ENCODE peak calls at places on chromosomes 11 and 22, in five cellular contexts. D, X, Y, R and A are unnamed samples.

GRCh38 chr11:65710424-65710823 is 1.6 kb upstream of the KAT5 start:
- DNase-seq in X (no peak), Y (no peak), R (no peak), D (no peak), A (no peak)

GRCh38 chr11:36155770-36156485 is 133.3 kb downstream of the COMMD9 start:
- DNase-seq in R (no peak), X (no peak), Y (no peak), D (no peak), A (no peak)

GRCh38 chr22:44085743-44086741 is 61.9 kb downstream of the PARVB start:
- DNase-seq in D (peak; percentile 37), X (peak; percentile 68), Y (no peak), R (peak; percentile 56), A (no peak)

GRCh38 chr11:93577291-93577690 is 34.1 kb upstream of the SMCO4 start:
- DNase-seq in R (no peak), D (no peak), X (no peak), Y (no peak), A (peak; percentile 90)

GRCh38 chr11:73168925-73169579 is 26.9 kb upstream of the FCHSD2 start:
- DNase-seq in Y (no peak), X (no peak), R (no peak), D (no peak), A (no peak)

GRCh38 chr22:47386812-47387510 is 624.5 kb downstream of the TBC1D22A start:
- DNase-seq in D (no peak), X (no peak), Y (peak; percentile 27), R (no peak), A (no peak)

GRCh38 chr11:123588863-123589262 is 65.6 kb downstream of the SCN3B start:
- DNase-seq in Y (no peak), D (no peak), X (no peak), R (no peak), A (no peak)

GRCh38 chr22:22322792-22323191 is 78.2 kb downstream of the VPREB1 start:
- DNase-seq in D (no peak), Y (no peak), X (no peak), R (no peak), A (no peak)

GRCh38 chr11:64234840-64235379 is 526 bp downstream of the VEGFB start:
- DNase-seq in Y (no peak), R (no peak), X (no peak), D (no peak), A (no peak)

GRCh38 chr11:20131744-20132666 is 28.3 kb downstream of the DBX1 start:
- DNase-seq in R (no peak), Y (no peak), X (peak; percentile 64), D (peak; percentile 30), A (no peak)

GRCh38 chr22:44707178-44707577 is 5.2 kb downstream of the PRR5 start:
- DNase-seq in X (no peak), R (no peak), D (no peak), Y (no peak), A (no peak)

GRCh38 chr22:39123811-39124668 is 27.0 kb downstream of the APOBEC3H start:
- DNase-seq in R (no peak), D (no peak), X (peak; percentile 25), Y (no peak), A (no peak)

GRCh38 chr11:20388096-20389055 is 860 bp downstream of the PRMT3 start:
- DNase-seq in R (no peak), X (peak; percentile 23), Y (no peak), D (no peak), A (no peak)

GRCh38 chr22:38505595-38506117 is 455 bp downstream of the DDX17 start:
- DNase-seq in Y (peak; percentile 70), D (peak; percentile 46), X (peak; percentile 65), R (no peak), A (no peak)

GRCh38 chr11:21933095-21933494 is 259.8 kb upstream of the ANO5 start:
- DNase-seq in Y (no peak), X (no peak), R (no peak), D (no peak), A (no peak)

GRCh38 chr22:50691521-50691920 is 18.9 kb downstream of the SHANK3 start:
- DNase-seq in R (no peak), X (no peak), D (no peak), Y (no peak), A (peak; percentile 8)
- TF ChIP-seq CTCF in R (peak; percentile 53), X (peak; percentile 62), D (peak; percentile 45), Y (peak; percentile 57), A (peak; percentile 63)

GRCh38 chr22:19713228-19713627 is 1.1 kb upstream of the SEPTIN5 start:
- DNase-seq in R (no peak), Y (no peak), D (no peak), X (no peak), A (no peak)
- TF ChIP-seq CTCF in R (no peak), Y (no peak), D (no peak), X (no peak), A (no peak)

GRCh38 chr11:102061276-102061675 is 14.0 kb downstream of the CFAP300 start:
- DNase-seq in D (no peak), X (no peak), R (no peak), Y (no peak), A (no peak)

GRCh38 chr11:102064316-102064715 is 17.1 kb downstream of the CFAP300 start:
- DNase-seq in Y (no peak), R (no peak), X (no peak), D (no peak), A (no peak)

DNA sequence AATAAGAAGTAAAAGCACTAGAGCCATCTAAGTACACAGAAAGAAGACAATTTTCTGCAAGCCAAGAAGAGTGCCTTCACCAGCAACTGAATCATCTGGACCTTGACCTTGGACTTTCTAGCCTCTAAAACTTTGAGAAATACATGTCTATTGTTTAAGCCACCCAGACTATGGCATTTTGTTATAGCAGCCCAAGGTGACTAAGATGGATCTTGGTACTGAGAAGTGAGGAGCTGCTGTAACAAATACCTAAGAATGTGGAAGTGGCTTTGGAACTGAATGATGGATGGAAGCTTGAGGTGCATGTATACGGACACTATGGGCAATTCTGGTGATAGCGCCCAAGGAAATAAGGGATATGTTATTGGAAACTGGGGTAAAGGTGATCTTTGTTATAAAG is 14.9 kb downstream of the CFAP300 start:
- DNase-seq in X (no peak), R (no peak), D (no peak), Y (no peak), A (no peak)
- TF ChIP-seq CTCF in X (no peak), R (no peak), D (no peak), Y (no peak), A (no peak)

GRCh38 chr11:117932987-117933386 is 3.8 kb upstream of the TMPRSS13 start:
- DNase-seq in D (no peak), Y (no peak), R (no peak), X (no peak), A (no peak)

GRCh38 chr11:117934526-117935307 is 5.5 kb upstream of the TMPRSS13 start:
- DNase-seq in D (no peak), R (no peak), X (no peak), Y (no peak), A (no peak)

GRCh38 chr11:117932426-117932825 is 3.2 kb upstream of the TMPRSS13 start:
- DNase-seq in R (no peak), D (no peak), Y (no peak), X (no peak), A (no peak)

GRCh38 chr11:117933475-117933874 is 4.3 kb upstream of the TMPRSS13 start:
- DNase-seq in D (no peak), R (no peak), Y (no peak), X (no peak), A (no peak)

DNA sequence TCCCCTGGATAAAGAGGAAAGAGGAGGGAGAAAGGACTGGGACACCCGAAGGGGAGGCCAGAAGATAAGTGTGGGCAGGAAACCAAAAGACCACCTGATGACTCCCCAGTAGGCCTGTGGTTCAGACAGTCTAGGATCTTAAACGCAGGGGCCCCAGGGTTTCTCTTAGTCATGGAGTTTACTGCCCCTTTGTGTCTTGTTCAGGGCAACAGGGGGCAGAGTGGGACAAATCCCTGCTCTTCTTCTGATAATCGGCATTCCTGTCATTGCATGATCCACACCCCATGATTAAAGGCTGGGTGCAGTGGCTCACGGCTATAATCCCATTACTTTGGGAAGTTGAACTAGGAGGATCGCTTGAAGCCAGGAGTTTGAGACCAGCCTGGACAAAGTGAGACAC is 4.7 kb upstream of the TMPRSS13 start:
- DNase-seq in X (no peak), Y (no peak), D (no peak), R (no peak), A (no peak)
- TF ChIP-seq CTCF in X (no peak), Y (no peak), D (no peak), R (no peak), A (no peak)

GRCh38 chr11:18853086-18853720 is 61.6 kb upstream of the PTPN5 start:
- DNase-seq in R (peak; percentile 5), D (no peak), Y (no peak), X (peak; percentile 30), A (no peak)
- TF ChIP-seq CTCF in R (peak; percentile 52), D (peak; percentile 27), Y (no peak), X (peak; percentile 46), A (peak; percentile 42)

GRCh38 chr11:75082601-75083216 is 14.0 kb downstream of the OR2AT4 start:
- DNase-seq in R (no peak), D (no peak), Y (no peak), X (no peak), A (no peak)

GRCh38 chr11:75083217-75083605 is 13.5 kb downstream of the OR2AT4 start:
- DNase-seq in R (no peak), Y (no peak), D (no peak), X (no peak), A (no peak)

GRCh38 chr11:75090778-75091177 is 5.9 kb downstream of the OR2AT4 start:
- DNase-seq in Y (no peak), R (no peak), X (no peak), D (no peak), A (no peak)

GRCh38 chr11:75084883-75085282 is 11.8 kb downstream of the OR2AT4 start:
- DNase-seq in D (no peak), Y (no peak), X (no peak), R (no peak), A (no peak)

DNA sequence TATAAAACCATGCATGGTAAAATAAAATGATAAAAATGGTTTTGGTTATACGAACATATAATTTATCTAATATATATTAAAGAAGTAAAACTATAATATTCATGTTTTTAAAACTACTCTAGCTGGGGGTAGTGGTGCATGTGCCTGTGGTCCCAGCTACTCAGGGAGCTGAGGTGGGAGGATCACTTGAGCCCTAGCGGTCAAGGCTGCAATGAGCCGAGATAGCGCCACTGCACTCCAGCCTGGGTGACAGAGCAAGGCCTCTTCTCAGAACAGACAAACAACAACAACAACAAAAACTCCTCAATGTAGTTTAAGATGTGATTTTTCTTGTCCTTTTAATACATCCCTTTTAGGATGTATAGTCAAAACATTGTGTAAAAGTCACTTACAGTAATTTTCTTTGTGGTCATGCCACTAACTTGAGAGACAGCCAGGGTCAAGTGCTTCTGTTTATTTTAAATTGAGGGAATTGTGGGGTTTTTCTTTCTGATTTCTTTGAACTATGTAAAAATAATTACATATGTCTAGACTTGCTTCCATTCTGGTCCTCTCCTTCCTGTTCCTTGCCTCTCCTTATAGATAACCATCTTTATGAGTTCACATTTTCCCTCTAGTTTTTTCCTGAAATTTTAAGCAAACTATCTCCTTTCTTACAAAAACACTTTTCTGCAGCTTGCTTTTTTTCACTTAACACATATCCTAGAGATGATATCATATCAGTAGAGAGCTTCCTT is 9.2 kb downstream of the OR2AT4 start:
- DNase-seq in R (no peak), X (no peak), D (no peak), Y (no peak), A (no peak)
- TF ChIP-seq CTCF in R (no peak), X (no peak), D (no peak), Y (no peak), A (no peak)